ENCODE peak calls at places on chromosomes 13 and 19, in six cellular contexts. One of them, this sample, is unnamed.

GRCh38 chr13:97434417-97435296 is 688 bp downstream of the RAP2A start:
- DNase-seq in heart right ventricle: peak
- DNase-seq in mammary epithelial cell: peak
- DNase-seq in IMR-90: peak
- DNase-seq in kidney: peak
- DNase-seq in stomach: peak
- DNase-seq in this sample: peak

GRCh38 chr13:75636339-75637095 is 387 bp downstream of the LMO7 start:
- DNase-seq in heart right ventricle: peak
- DNase-seq in mammary epithelial cell: peak
- DNase-seq in IMR-90: peak
- DNase-seq in kidney: peak
- DNase-seq in stomach: no peak
- DNase-seq in this sample: no peak

GRCh38 chr19:32223595-32224370 is 121.6 kb upstream of the ZNF507 start:
- DNase-seq in heart right ventricle: no peak
- DNase-seq in mammary epithelial cell: peak
- DNase-seq in IMR-90: no peak
- DNase-seq in kidney: no peak
- DNase-seq in stomach: no peak
- DNase-seq in this sample: peak

GRCh38 chr13:113759525-113760137 is 605 bp downstream of the TMEM255B start:
- DNase-seq in heart right ventricle: peak
- DNase-seq in mammary epithelial cell: peak
- DNase-seq in IMR-90: peak
- DNase-seq in kidney: no peak
- DNase-seq in stomach: peak
- DNase-seq in this sample: no peak

GRCh38 chr19:15300533-15301194 is 31.7 kb downstream of the BRD4 start:
- DNase-seq in heart right ventricle: no peak
- DNase-seq in mammary epithelial cell: no peak
- DNase-seq in IMR-90: peak
- DNase-seq in kidney: no peak
- DNase-seq in stomach: no peak
- DNase-seq in this sample: no peak

GRCh38 chr13:50526771-50527567 is 316.5 kb downstream of the DLEU7 start:
- DNase-seq in heart right ventricle: no peak
- DNase-seq in mammary epithelial cell: no peak
- DNase-seq in IMR-90: no peak
- DNase-seq in kidney: peak
- DNase-seq in stomach: no peak
- DNase-seq in this sample: no peak

GRCh38 chr13:61410669-61411297 is 4.9 kb downstream of the PCDH20 start:
- DNase-seq in heart right ventricle: no peak
- DNase-seq in mammary epithelial cell: no peak
- DNase-seq in IMR-90: peak
- DNase-seq in kidney: no peak
- DNase-seq in stomach: no peak
- DNase-seq in this sample: no peak

GRCh38 chr13:33721719-33722118 is 96.2 kb upstream of the RFC3 start:
- DNase-seq in heart right ventricle: peak
- DNase-seq in mammary epithelial cell: peak
- DNase-seq in IMR-90: peak
- DNase-seq in kidney: no peak
- DNase-seq in stomach: no peak
- DNase-seq in this sample: no peak

GRCh38 chr13:94198666-94199065 is 280.8 kb downstream of the DCT start:
- DNase-seq in heart right ventricle: no peak
- DNase-seq in mammary epithelial cell: no peak
- DNase-seq in IMR-90: no peak
- DNase-seq in kidney: no peak
- DNase-seq in stomach: no peak
- DNase-seq in this sample: no peak

GRCh38 chr13:30019648-30020626 is 169.5 kb upstream of the UBL3 start:
- DNase-seq in heart right ventricle: no peak
- DNase-seq in mammary epithelial cell: no peak
- DNase-seq in IMR-90: no peak
- DNase-seq in kidney: no peak
- DNase-seq in stomach: no peak
- DNase-seq in this sample: no peak

GRCh38 chr13:30020726-30021312 is 170.4 kb upstream of the UBL3 start:
- DNase-seq in heart right ventricle: no peak
- DNase-seq in mammary epithelial cell: peak
- DNase-seq in IMR-90: peak
- DNase-seq in kidney: no peak
- DNase-seq in stomach: no peak
- DNase-seq in this sample: no peak

GRCh38 chr13:30022796-30023195 is 172.4 kb upstream of the UBL3 start:
- DNase-seq in heart right ventricle: no peak
- DNase-seq in mammary epithelial cell: no peak
- DNase-seq in IMR-90: no peak
- DNase-seq in kidney: no peak
- DNase-seq in stomach: no peak
- DNase-seq in this sample: no peak

GRCh38 chr13:30021611-30022010 is 171.2 kb upstream of the UBL3 start:
- DNase-seq in heart right ventricle: no peak
- DNase-seq in mammary epithelial cell: no peak
- DNase-seq in IMR-90: peak
- DNase-seq in kidney: no peak
- DNase-seq in stomach: no peak
- DNase-seq in this sample: no peak

DNA sequence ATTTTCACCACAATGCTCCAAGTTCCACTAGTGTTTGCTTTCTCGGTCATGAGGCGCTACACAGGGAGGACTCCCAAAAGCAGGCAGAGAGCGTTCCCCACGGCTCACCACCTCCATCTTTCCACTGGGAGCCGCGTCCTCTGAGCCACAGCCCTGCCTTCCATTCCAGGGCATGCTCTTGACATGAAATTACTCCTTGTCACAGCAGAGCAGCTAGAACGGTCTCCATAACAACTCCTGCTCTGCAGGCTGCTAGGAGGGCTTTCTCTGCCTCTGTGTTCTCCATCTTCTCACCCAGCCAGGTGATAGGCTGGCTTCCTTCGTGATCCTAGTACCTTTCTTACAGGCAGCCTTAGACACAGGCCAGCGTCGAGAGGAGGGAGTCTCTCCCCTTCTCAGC is 171.8 kb upstream of the UBL3 start:
- DNase-seq in heart right ventricle: no peak
- DNase-seq in mammary epithelial cell: no peak
- DNase-seq in IMR-90: no peak
- DNase-seq in kidney: no peak
- DNase-seq in stomach: no peak
- DNase-seq in this sample: no peak
- TF ChIP-seq CTCF in heart right ventricle: no peak
- TF ChIP-seq CTCF in mammary epithelial cell: no peak
- TF ChIP-seq CTCF in IMR-90: no peak
- TF ChIP-seq CTCF in kidney: no peak
- TF ChIP-seq CTCF in stomach: no peak
- TF ChIP-seq CTCF in this sample: no peak

GRCh38 chr19:40235238-40236025 is 8.9 kb upstream of the CCNP start:
- DNase-seq in heart right ventricle: no peak
- DNase-seq in mammary epithelial cell: no peak
- DNase-seq in IMR-90: no peak
- DNase-seq in kidney: peak
- DNase-seq in stomach: no peak
- DNase-seq in this sample: no peak
- TF ChIP-seq CTCF in heart right ventricle: no peak
- TF ChIP-seq CTCF in mammary epithelial cell: no peak
- TF ChIP-seq CTCF in IMR-90: peak
- TF ChIP-seq CTCF in kidney: no peak
- TF ChIP-seq CTCF in stomach: no peak
- TF ChIP-seq CTCF in this sample: peak

GRCh38 chr19:18322318-18322758 is 538 bp downstream of the LSM4 start:
- DNase-seq in heart right ventricle: peak
- DNase-seq in mammary epithelial cell: no peak
- DNase-seq in IMR-90: peak
- DNase-seq in kidney: no peak
- DNase-seq in stomach: peak
- DNase-seq in this sample: no peak
- TF ChIP-seq CTCF in heart right ventricle: no peak
- TF ChIP-seq CTCF in mammary epithelial cell: peak
- TF ChIP-seq CTCF in IMR-90: peak
- TF ChIP-seq CTCF in kidney: no peak
- TF ChIP-seq CTCF in stomach: no peak
- TF ChIP-seq CTCF in this sample: peak

DNA sequence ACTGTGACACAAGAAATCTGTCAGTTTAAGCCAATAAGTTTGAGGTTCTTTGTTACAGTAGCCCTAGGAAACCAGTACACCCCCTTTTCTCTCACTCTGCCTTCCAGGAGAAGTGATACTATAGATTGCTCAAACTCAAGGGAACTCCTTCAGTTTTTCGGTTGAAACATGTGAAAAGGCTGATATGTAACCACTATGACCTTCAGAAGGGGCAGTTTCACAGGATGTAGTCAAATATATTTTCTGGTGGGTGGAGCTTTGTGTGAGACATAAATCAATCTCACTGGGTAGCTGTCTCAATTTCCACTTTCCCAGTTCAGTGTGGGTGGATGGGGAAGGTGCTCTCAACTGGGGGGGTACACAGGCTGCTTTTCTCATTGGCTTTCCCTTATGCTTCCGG is 41.7 kb downstream of the HTR2A start:
- DNase-seq in heart right ventricle: no peak
- DNase-seq in mammary epithelial cell: no peak
- DNase-seq in IMR-90: no peak
- DNase-seq in kidney: no peak
- DNase-seq in stomach: no peak
- DNase-seq in this sample: no peak
- TF ChIP-seq CTCF in heart right ventricle: no peak
- TF ChIP-seq CTCF in mammary epithelial cell: no peak
- TF ChIP-seq CTCF in IMR-90: no peak
- TF ChIP-seq CTCF in kidney: no peak
- TF ChIP-seq CTCF in stomach: no peak
- TF ChIP-seq CTCF in this sample: no peak

GRCh38 chr19:50344661-50345318 is 15.6 kb upstream of the KCNC3 start:
- DNase-seq in heart right ventricle: no peak
- DNase-seq in mammary epithelial cell: no peak
- DNase-seq in IMR-90: no peak
- DNase-seq in kidney: peak
- DNase-seq in stomach: no peak
- DNase-seq in this sample: no peak

GRCh38 chr19:50352242-50352641 is 13.2 kb downstream of the NAPSA start:
- DNase-seq in heart right ventricle: no peak
- DNase-seq in mammary epithelial cell: no peak
- DNase-seq in IMR-90: no peak
- DNase-seq in kidney: no peak
- DNase-seq in stomach: no peak
- DNase-seq in this sample: no peak

GRCh38 chr19:50349277-50350057 is 16.0 kb downstream of the NAPSA start:
- DNase-seq in heart right ventricle: no peak
- DNase-seq in mammary epithelial cell: no peak
- DNase-seq in IMR-90: no peak
- DNase-seq in kidney: no peak
- DNase-seq in stomach: no peak
- DNase-seq in this sample: no peak
- TF ChIP-seq CTCF in heart right ventricle: no peak
- TF ChIP-seq CTCF in mammary epithelial cell: peak
- TF ChIP-seq CTCF in IMR-90: no peak
- TF ChIP-seq CTCF in kidney: no peak
- TF ChIP-seq CTCF in stomach: no peak
- TF ChIP-seq CTCF in this sample: no peak

GRCh38 chr13:48862572-48862971 is 113.1 kb upstream of the FNDC3A start:
- DNase-seq in heart right ventricle: no peak
- DNase-seq in mammary epithelial cell: no peak
- DNase-seq in IMR-90: peak
- DNase-seq in kidney: no peak
- DNase-seq in stomach: no peak
- DNase-seq in this sample: no peak
- TF ChIP-seq CTCF in heart right ventricle: no peak
- TF ChIP-seq CTCF in mammary epithelial cell: no peak
- TF ChIP-seq CTCF in IMR-90: no peak
- TF ChIP-seq CTCF in kidney: no peak
- TF ChIP-seq CTCF in stomach: no peak
- TF ChIP-seq CTCF in this sample: no peak

DNA sequence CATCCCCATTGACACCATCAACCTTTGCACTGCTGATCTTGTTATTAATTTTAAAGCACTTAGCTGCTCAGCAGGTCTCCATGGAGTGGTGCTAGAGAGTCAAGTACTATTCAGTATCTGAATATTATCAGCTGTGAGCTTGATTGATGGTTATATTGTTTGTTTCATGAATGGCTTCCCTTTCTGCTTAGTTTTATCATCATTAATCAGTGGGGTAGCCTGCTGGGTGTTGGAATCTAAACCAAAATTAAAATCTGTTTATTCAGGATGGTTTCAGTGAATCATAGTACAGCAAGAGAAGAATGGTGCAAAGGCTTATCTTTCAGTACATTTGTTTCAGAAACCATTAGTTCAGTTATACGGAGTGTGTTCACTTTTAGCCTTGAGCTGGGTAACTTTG is 42.5 kb upstream of the SCEL start:
- DNase-seq in heart right ventricle: no peak
- DNase-seq in mammary epithelial cell: peak
- DNase-seq in IMR-90: no peak
- DNase-seq in kidney: no peak
- DNase-seq in stomach: no peak
- DNase-seq in this sample: no peak
- TF ChIP-seq CTCF in heart right ventricle: no peak
- TF ChIP-seq CTCF in mammary epithelial cell: peak
- TF ChIP-seq CTCF in IMR-90: peak
- TF ChIP-seq CTCF in kidney: peak
- TF ChIP-seq CTCF in stomach: no peak
- TF ChIP-seq CTCF in this sample: peak

This sample was measured in osteocyte.